ENCODE peak calls at places on chromosomes 13 and 19, in nine cellular contexts. S, J, L, T, Z, N, I, U and B are unnamed samples.

GRCh38 chr13:31972453-31972852 is 59.1 kb upstream of the FRY start:
- DNase-seq in S (no peak), J (no peak), L (no peak), T (no peak), Z (no peak), N (no peak), I (no peak), U (no peak), B (no peak)

GRCh38 chr19:40663712-40664692 is 26.4 kb downstream of the NUMBL start:
- DNase-seq in S (peak; percentile 26), J (no peak), L (no peak), T (peak; percentile 63), Z (no peak), N (no peak), I (no peak), U (no peak), B (no peak)

GRCh38 chr13:61286148-61286745 is 129.4 kb downstream of the PCDH20 start:
- DNase-seq in S (peak; percentile 42), J (no peak), L (no peak), T (no peak), Z (no peak), N (no peak), I (no peak), U (no peak), B (no peak)

GRCh38 chr19:4405977-4406376 is 3.5 kb downstream of the CHAF1A start:
- DNase-seq in S (no peak), J (no peak), L (no peak), T (no peak), Z (no peak), N (no peak), I (no peak), U (no peak), B (no peak)

GRCh38 chr19:46955114-46955812 is 64.4 kb upstream of the NPAS1 start:
- DNase-seq in S (peak; percentile 58), J (no peak), L (peak; percentile 28), T (peak; percentile 72), Z (peak; percentile 5), N (no peak), I (no peak), U (peak; percentile 10), B (peak; percentile 70)

GRCh38 chr13:51887441-51887840 is 25.7 kb downstream of the CCDC70 start:
- DNase-seq in S (no peak), J (no peak), L (no peak), T (no peak), Z (no peak), N (no peak), I (no peak), U (no peak), B (no peak)

GRCh38 chr19:45774765-45775164 is 5.7 kb upstream of the SIX5 start:
- DNase-seq in S (no peak), J (no peak), L (no peak), T (no peak), Z (no peak), N (no peak), I (no peak), U (no peak), B (no peak)

GRCh38 chr19:4390862-4391693 is 9.3 kb downstream of the SH3GL1 start:
- DNase-seq in S (no peak), J (no peak), L (no peak), T (no peak), Z (no peak), N (no peak), I (no peak), U (no peak), B (no peak)

GRCh38 chr19:5627395-5627904 is 4.6 kb downstream of the SAFB start:
- DNase-seq in S (no peak), J (no peak), L (no peak), T (peak; percentile 74), Z (no peak), N (no peak), I (no peak), U (no peak), B (no peak)

GRCh38 chr13:23428183-23428528 is 5.3 kb downstream of the SACS start:
- DNase-seq in S (no peak), J (no peak), L (no peak), T (peak; percentile 72), Z (no peak), N (no peak), I (no peak), U (no peak), B (no peak)

GRCh38 chr19:41936416-41936850 is 8.2 kb upstream of the ERFL start:
- DNase-seq in S (peak; percentile 25), J (no peak), L (no peak), T (no peak), Z (no peak), N (no peak), I (no peak), U (no peak), B (peak; percentile 82)

GRCh38 chr13:92187378-92187989 is 789.1 kb downstream of the GPC5 start:
- DNase-seq in S (peak; percentile 46), J (peak; percentile 1), L (no peak), T (peak; percentile 6), Z (no peak), N (no peak), I (no peak), U (no peak), B (peak; percentile 6)

GRCh38 chr13:102191951-102192461 is 209.8 kb downstream of the FGF14 start:
- DNase-seq in S (peak; percentile 51), J (no peak), L (no peak), T (no peak), Z (no peak), N (no peak), I (no peak), U (no peak), B (no peak)